ENCODE peak calls at places on chromosomes 4 and X, in ten cellular contexts. One of them, this sample, is unnamed.

GRCh38 chrX:19272452-19272851 is 71.3 kb upstream of the PDHA1 start:
- DNase-seq in uterus: no peak
- DNase-seq in ACHN: peak
- DNase-seq in AG10803: peak
- DNase-seq in tibial artery: no peak
- DNase-seq in heart left ventricle: no peak
- DNase-seq in COR-L47: no peak
- DNase-seq in T follicular helper cell: no peak
- DNase-seq in NCI-H146: no peak
- DNase-seq in occipital lobe: no peak
- DNase-seq in this sample: no peak

GRCh38 chr4:173269280-173269679 is 64.9 kb downstream of the HMGB2 start:
- DNase-seq in uterus: no peak
- DNase-seq in ACHN: no peak
- DNase-seq in AG10803: no peak
- DNase-seq in tibial artery: no peak
- DNase-seq in heart left ventricle: no peak
- DNase-seq in COR-L47: peak
- DNase-seq in T follicular helper cell: no peak
- DNase-seq in NCI-H146: no peak
- DNase-seq in occipital lobe: no peak
- DNase-seq in this sample: no peak

GRCh38 chrX:11757729-11758399 is at the start of gene MSL3:
- DNase-seq in uterus: peak
- DNase-seq in ACHN: peak
- DNase-seq in AG10803: peak
- DNase-seq in tibial artery: peak
- DNase-seq in heart left ventricle: peak
- DNase-seq in COR-L47: peak
- DNase-seq in T follicular helper cell: peak
- DNase-seq in NCI-H146: peak
- DNase-seq in occipital lobe: peak
- DNase-seq in this sample: peak

GRCh38 chr4:82852751-82853053 is 38.3 kb downstream of the SEC31A start:
- DNase-seq in uterus: no peak
- DNase-seq in ACHN: peak
- DNase-seq in AG10803: no peak
- DNase-seq in tibial artery: no peak
- DNase-seq in heart left ventricle: no peak
- DNase-seq in COR-L47: no peak
- DNase-seq in T follicular helper cell: no peak
- DNase-seq in NCI-H146: no peak
- DNase-seq in occipital lobe: no peak
- DNase-seq in this sample: no peak

GRCh38 chrX:9257718-9258117 is 207.1 kb upstream of the TBL1X start:
- DNase-seq in uterus: no peak
- DNase-seq in ACHN: no peak
- DNase-seq in AG10803: no peak
- DNase-seq in tibial artery: no peak
- DNase-seq in heart left ventricle: no peak
- DNase-seq in COR-L47: no peak
- DNase-seq in T follicular helper cell: no peak
- DNase-seq in NCI-H146: no peak
- DNase-seq in occipital lobe: no peak
- DNase-seq in this sample: no peak

GRCh38 chr4:70660106-70660505 is 6.2 kb downstream of the JCHAIN start:
- DNase-seq in uterus: no peak
- DNase-seq in ACHN: no peak
- DNase-seq in AG10803: no peak
- DNase-seq in tibial artery: no peak
- DNase-seq in heart left ventricle: no peak
- DNase-seq in COR-L47: no peak
- DNase-seq in T follicular helper cell: no peak
- DNase-seq in NCI-H146: no peak
- DNase-seq in occipital lobe: no peak
- DNase-seq in this sample: no peak

GRCh38 chr4:2425386-2426068 is 6.8 kb downstream of the CFAP99 start:
- DNase-seq in uterus: no peak
- DNase-seq in ACHN: no peak
- DNase-seq in AG10803: no peak
- DNase-seq in tibial artery: peak
- DNase-seq in heart left ventricle: no peak
- DNase-seq in COR-L47: no peak
- DNase-seq in T follicular helper cell: no peak
- DNase-seq in NCI-H146: no peak
- DNase-seq in occipital lobe: no peak
- DNase-seq in this sample: no peak

GRCh38 chr4:114263233-114263632 is 283.8 kb upstream of the ARSJ start:
- DNase-seq in uterus: no peak
- DNase-seq in ACHN: peak
- DNase-seq in AG10803: peak
- DNase-seq in tibial artery: no peak
- DNase-seq in heart left ventricle: no peak
- DNase-seq in COR-L47: no peak
- DNase-seq in T follicular helper cell: no peak
- DNase-seq in NCI-H146: no peak
- DNase-seq in occipital lobe: no peak
- DNase-seq in this sample: no peak

GRCh38 chr4:6855692-6856297 is 53.8 kb upstream of the TBC1D14 start:
- DNase-seq in uterus: no peak
- DNase-seq in ACHN: no peak
- DNase-seq in AG10803: peak
- DNase-seq in tibial artery: no peak
- DNase-seq in heart left ventricle: peak
- DNase-seq in COR-L47: peak
- DNase-seq in T follicular helper cell: peak
- DNase-seq in NCI-H146: peak
- DNase-seq in occipital lobe: no peak
- DNase-seq in this sample: peak

GRCh38 chrX:123807825-123808416 is 51.9 kb upstream of the XIAP start:
- DNase-seq in uterus: no peak
- DNase-seq in ACHN: no peak
- DNase-seq in AG10803: peak
- DNase-seq in tibial artery: no peak
- DNase-seq in heart left ventricle: no peak
- DNase-seq in COR-L47: peak
- DNase-seq in T follicular helper cell: no peak
- DNase-seq in NCI-H146: peak
- DNase-seq in occipital lobe: no peak
- DNase-seq in this sample: no peak

GRCh38 chr4:16952896-16953605 is 54.6 kb upstream of the LDB2 start:
- DNase-seq in uterus: no peak
- DNase-seq in ACHN: no peak
- DNase-seq in AG10803: peak
- DNase-seq in tibial artery: no peak
- DNase-seq in heart left ventricle: no peak
- DNase-seq in COR-L47: no peak
- DNase-seq in T follicular helper cell: no peak
- DNase-seq in NCI-H146: no peak
- DNase-seq in occipital lobe: no peak
- DNase-seq in this sample: no peak

GRCh38 chr4:2832981-2833670 is 10.5 kb upstream of the ADD1 start:
- DNase-seq in uterus: no peak
- DNase-seq in ACHN: no peak
- DNase-seq in AG10803: no peak
- DNase-seq in tibial artery: peak
- DNase-seq in heart left ventricle: peak
- DNase-seq in COR-L47: no peak
- DNase-seq in T follicular helper cell: no peak
- DNase-seq in NCI-H146: no peak
- DNase-seq in occipital lobe: no peak
- DNase-seq in this sample: peak

GRCh38 chr4:90542216-90542615 is 415.0 kb downstream of the CCSER1 start:
- DNase-seq in uterus: no peak
- DNase-seq in ACHN: no peak
- DNase-seq in AG10803: no peak
- DNase-seq in tibial artery: no peak
- DNase-seq in heart left ventricle: no peak
- DNase-seq in COR-L47: peak
- DNase-seq in T follicular helper cell: no peak
- DNase-seq in NCI-H146: no peak
- DNase-seq in occipital lobe: no peak
- DNase-seq in this sample: no peak